ENCODE peak calls at places on chromosome 10, in six cellular contexts. H is CD8-positive, alpha-beta T cell; W is hepatocyte; R is HCT116; A is heart right ventricle; J is HFF-Myc. X is an unnamed sample.

GRCh38 chr10:32413513-32413912 is 32.4 kb upstream of the CCDC7 start:
- DNase-seq in H (no peak), W (peak), R (peak), A (no peak), J (peak), X (no peak)

GRCh38 chr10:80583681-80584080 is 46.0 kb downstream of the SH2D4B start:
- DNase-seq in H (no peak), W (no peak), R (no peak), A (no peak), J (no peak), X (no peak)

GRCh38 chr10:89147256-89147655 is 59.9 kb downstream of the CH25H start:
- DNase-seq in H (no peak), W (no peak), R (no peak), A (no peak), J (no peak), X (no peak)

GRCh38 chr10:101075775-101076174 is 14.0 kb downstream of the KAZALD1 start:
- DNase-seq in H (no peak), W (no peak), R (no peak), A (no peak), J (no peak), X (no peak)

GRCh38 chr10:853017-853416 is 78.5 kb downstream of the LARP4B start:
- DNase-seq in H (no peak), W (no peak), R (no peak), A (no peak), J (no peak), X (no peak)

GRCh38 chr10:99435986-99436633 is 5.7 kb upstream of the GOT1 start:
- DNase-seq in H (no peak), W (peak), R (peak), A (no peak), J (no peak), X (peak)

GRCh38 chr10:127563718-127564553 is 14.8 kb downstream of the NPS start:
- DNase-seq in H (no peak), W (peak), R (peak), A (no peak), J (no peak), X (no peak)

GRCh38 chr10:103578782-103579382 is 85.4 kb downstream of the NEURL1 start:
- DNase-seq in H (no peak), W (peak), R (no peak), A (no peak), J (no peak), X (no peak)

GRCh38 chr10:6136215-6137201 is 47.7 kb downstream of the RBM17 start:
- DNase-seq in H (no peak), W (no peak), R (no peak), A (no peak), J (peak), X (peak)

GRCh38 chr10:15122477-15123030 is 25.4 kb downstream of the RPP38 start:
- DNase-seq in H (no peak), W (no peak), R (no peak), A (no peak), J (no peak), X (peak)

DNA sequence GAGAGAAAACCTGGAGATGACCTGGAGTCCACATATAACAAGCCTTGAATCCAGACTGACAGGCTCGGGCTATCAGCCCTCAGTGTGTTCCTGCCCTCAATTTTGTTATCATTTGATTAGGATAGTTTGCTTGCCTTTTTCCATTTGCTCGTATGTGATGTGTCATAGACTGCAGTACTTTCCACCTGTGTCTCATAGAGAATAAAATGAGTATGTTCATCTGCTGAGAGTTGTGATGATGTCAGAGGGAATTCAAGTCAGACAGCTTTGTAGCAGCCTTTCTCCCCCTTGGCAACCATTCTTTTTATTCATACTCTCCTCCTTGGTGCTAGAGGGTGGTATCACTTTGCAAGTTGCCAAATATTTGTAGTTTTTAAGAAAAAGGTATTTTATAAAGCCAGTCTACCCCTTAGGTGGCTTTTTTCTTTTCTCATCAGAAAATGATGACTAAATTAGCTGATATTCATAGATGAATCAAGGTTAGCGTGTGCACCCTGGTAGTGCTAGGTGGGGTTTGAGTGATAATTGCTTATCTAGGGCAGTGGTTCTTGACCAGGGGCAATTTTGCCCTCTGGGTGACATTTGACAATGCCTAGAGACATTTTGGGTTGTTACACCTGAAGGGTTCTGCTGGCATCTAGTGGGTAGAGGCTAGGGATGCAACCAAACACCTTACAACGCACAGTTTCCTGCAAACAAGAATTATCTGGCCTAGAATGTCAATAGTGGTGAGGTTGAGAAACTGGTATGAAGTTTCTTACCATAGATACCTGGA is 5.4 kb downstream of the SGPL1 start:
- DNase-seq in H (no peak), W (no peak), R (no peak), A (no peak), J (no peak), X (no peak)
- TF ChIP-seq CTCF in H (no peak), W (no peak), R (peak), A (no peak), J (no peak), X (no peak)

GRCh38 chr10:110863361-110863760 is 8.4 kb upstream of the PDCD4 start:
- DNase-seq in H (no peak), W (no peak), R (no peak), A (no peak), J (no peak), X (no peak)

GRCh38 chr10:110865804-110866482 is 5.8 kb upstream of the PDCD4 start:
- DNase-seq in H (no peak), W (peak), R (no peak), A (no peak), J (no peak), X (peak)

GRCh38 chr10:110863956-110864355 is 7.8 kb upstream of the PDCD4 start:
- DNase-seq in H (no peak), W (no peak), R (no peak), A (no peak), J (no peak), X (no peak)

GRCh38 chr10:110865184-110865803 is 6.4 kb upstream of the PDCD4 start:
- DNase-seq in H (no peak), W (peak), R (no peak), A (no peak), J (no peak), X (no peak)

DNA sequence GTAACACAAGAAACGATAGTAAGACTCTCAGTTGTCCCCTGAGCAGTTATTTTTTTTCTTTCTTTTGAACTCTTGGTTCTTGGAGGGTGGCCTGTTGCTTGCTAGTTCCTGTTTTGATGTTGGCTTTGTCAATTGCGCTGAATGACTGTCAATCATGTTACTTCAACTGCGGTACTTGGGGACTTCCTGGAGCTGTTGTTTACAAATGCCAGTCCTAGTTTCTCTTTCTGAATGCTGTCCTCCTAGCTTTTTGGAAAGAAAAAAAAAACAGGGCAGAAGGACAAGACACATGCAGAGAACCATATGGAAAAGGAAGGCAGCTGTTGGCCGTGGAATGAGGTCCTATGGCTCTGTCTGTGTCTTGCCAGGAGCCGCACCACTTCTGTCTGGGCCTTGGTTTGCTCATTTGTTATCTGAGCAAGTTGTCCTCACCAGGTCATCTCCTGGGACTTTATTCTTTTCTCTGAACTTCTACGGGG is 7.0 kb upstream of the PDCD4 start:
- DNase-seq in H (peak), W (no peak), R (no peak), A (no peak), J (no peak), X (peak)
- H3K4me3 ChIP-seq in H (peak), W (no peak), R (no peak), A (no peak), J (no peak), X (peak)

GRCh38 chr10:90592903-90593302 is 264.9 kb downstream of the HTR7 start:
- DNase-seq in H (no peak), W (peak), R (peak), A (peak), J (peak), X (peak)
- TF ChIP-seq CTCF in H (no peak), W (peak), R (peak), A (peak), J (peak), X (peak)

GRCh38 chr10:93071674-93072224 is 1.9 kb upstream of the CYP26A1 start:
- DNase-seq in H (no peak), W (peak), R (no peak), A (no peak), J (no peak), X (no peak)
- H3K4me3 ChIP-seq in H (no peak), W (peak), R (no peak), A (peak), J (no peak), X (peak)

GRCh38 chr10:11527068-11527467 is 84.4 kb downstream of the USP6NL start:
- DNase-seq in H (no peak), W (no peak), R (no peak), A (no peak), J (no peak), X (no peak)

GRCh38 chr10:11530806-11531205 is 80.6 kb downstream of the USP6NL start:
- DNase-seq in H (no peak), W (no peak), R (no peak), A (no peak), J (no peak), X (no peak)

GRCh38 chr10:11527700-11528255 is 83.7 kb downstream of the USP6NL start:
- DNase-seq in H (no peak), W (no peak), R (no peak), A (no peak), J (no peak), X (no peak)

GRCh38 chr10:11528286-11528685 is 83.2 kb downstream of the USP6NL start:
- DNase-seq in H (no peak), W (no peak), R (no peak), A (no peak), J (no peak), X (no peak)

DNA sequence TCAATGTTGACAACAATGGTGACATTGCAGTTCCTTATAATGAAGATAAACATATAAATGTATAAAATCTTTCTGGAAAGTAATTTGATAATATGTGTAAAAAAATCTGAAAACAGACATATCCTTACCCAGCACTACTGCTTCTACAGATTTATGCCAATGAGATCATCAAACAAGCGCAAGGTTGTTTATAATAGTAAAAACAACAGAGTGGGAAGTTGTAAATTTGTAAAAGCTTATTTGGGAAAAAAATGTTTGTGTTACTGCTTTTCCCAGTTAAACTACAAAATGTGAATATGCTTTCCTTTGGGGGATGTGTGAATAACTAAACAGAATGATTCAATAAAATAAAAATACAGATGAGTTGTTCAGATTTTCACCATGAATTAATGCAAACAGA is 82.2 kb downstream of the USP6NL start:
- DNase-seq in H (no peak), W (no peak), R (no peak), A (no peak), J (no peak), X (no peak)
- TF ChIP-seq CTCF in H (no peak), W (no peak), R (no peak), A (no peak), J (no peak), X (no peak)

DNA sequence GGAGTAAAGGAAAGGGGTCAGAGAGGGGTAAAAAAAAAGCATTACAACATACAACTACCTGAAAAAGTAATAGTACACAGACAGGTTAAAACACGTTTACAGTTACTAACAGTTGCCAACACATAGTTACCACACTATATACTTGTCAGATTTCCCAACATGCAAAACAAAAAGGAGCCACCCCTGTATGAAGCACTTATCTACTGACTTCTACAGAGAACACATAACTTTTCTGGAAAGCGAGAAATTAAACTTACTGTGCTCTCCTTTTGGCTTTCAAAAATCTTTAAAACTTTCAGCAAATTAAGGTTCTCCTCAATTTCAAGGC is 2.1 kb downstream of the ABI1 start:
- DNase-seq in H (no peak), W (no peak), R (no peak), A (no peak), J (no peak), X (no peak)
- H3K4me3 ChIP-seq in H (peak), W (peak), R (no peak), A (peak), J (peak), X (peak)

DNA sequence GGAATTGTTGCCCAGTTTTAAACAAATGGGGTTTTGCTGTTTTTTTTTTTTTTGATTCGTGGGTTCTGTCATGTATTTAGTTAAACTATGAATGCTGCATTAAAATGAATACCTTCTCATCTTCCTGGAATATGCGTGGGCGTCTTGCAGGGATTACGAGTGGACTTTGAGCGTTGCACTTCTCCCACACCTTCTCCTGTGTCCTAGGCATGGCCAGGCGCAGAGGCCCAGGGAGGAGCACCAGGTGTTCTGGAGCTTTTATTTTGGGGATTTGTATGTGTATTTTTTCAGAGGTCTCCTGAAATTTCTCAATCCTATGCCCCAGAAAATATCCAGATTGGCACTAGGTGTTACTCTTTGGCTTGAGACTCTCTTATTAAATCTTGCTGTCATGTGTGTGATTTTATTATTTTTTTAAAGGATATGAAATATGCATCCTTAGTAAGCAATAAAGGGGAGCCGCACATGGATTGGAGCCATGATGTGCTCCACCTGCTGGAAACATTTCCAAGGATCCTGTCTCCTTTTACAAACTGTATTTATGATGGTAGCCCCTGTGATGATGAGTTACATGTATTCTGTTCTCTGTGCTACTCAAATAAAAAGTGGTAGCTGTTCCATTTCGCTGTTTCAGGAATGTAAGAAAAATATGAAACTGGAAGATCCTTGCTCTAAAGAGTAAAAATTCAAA is 482.2 kb upstream of the KLF6 start:
- DNase-seq in H (no peak), W (no peak), R (peak), A (no peak), J (no peak), X (no peak)
- TF ChIP-seq CTCF in H (no peak), W (peak), R (peak), A (peak), J (peak), X (no peak)